ENCODE peak calls at places on chromosomes 12 and 14, in four cellular contexts. G is PC-3, S is stomach, B is omental fat pad. F is an unnamed sample.

GRCh38 chr12:38664661-38665269 is 240.6 kb downstream of the CPNE8 start:
- DNase-seq in B (no peak), S (no peak), G (peak; percentile 65), F (peak; percentile 25)

GRCh38 chr14:64910847-64911495 is 3.3 kb upstream of the CHURC1 start:
- DNase-seq in G (peak; percentile 60), S (no peak), B (no peak), F (no peak)

GRCh38 chr12:113471619-113472171 is at the start of gene LHX5:
- DNase-seq in G (no peak), B (no peak), S (no peak), F (no peak)

GRCh38 chr12:6934110-6934509 is 6.4 kb downstream of the ATN1 start:
- DNase-seq in G (no peak), S (no peak), B (no peak), F (peak; percentile 68)

GRCh38 chr14:58540693-58541092 is 97.1 kb upstream of the DACT1 start:
- DNase-seq in S (no peak), G (peak; percentile 51), B (no peak), F (no peak)

GRCh38 chr14:96162265-96162664 is 42.4 kb upstream of the BDKRB2 start:
- DNase-seq in S (peak; percentile 5), B (no peak), G (no peak), F (peak; percentile 11)

GRCh38 chr14:65277027-65277426 is 135.5 kb upstream of the FUT8 start:
- DNase-seq in B (no peak), S (no peak), G (peak; percentile 78), F (no peak)

GRCh38 chr12:108143144-108143543 is 14.1 kb downstream of the WSCD2 start:
- DNase-seq in S (no peak), G (no peak), B (no peak), F (no peak)

GRCh38 chr12:100698518-100698917 is 96.1 kb upstream of the ANO4 start:
- DNase-seq in G (peak; percentile 10), S (no peak), B (no peak), F (no peak)

GRCh38 chr12:20624718-20625117 is 70.4 kb upstream of the SLCO1C1 start:
- DNase-seq in S (no peak), G (peak; percentile 43), B (no peak), F (peak; percentile 23)

GRCh38 chr14:71220462-71220861 is 313.2 kb downstream of the PCNX1 start:
- DNase-seq in S (no peak), G (no peak), B (no peak), F (no peak)

GRCh38 chr12:94614288-94614721 is 36.1 kb downstream of the TMCC3 start:
- DNase-seq in S (no peak), G (peak; percentile 19), B (no peak), F (no peak)

GRCh38 chr12:6605425-6606330 is 1.5 kb downstream of the CHD4 start:
- DNase-seq in B (no peak), S (no peak), G (peak; percentile 51), F (peak; percentile 24)

GRCh38 chr12:50006754-50007442 is 18.4 kb downstream of the RACGAP1 start:
- DNase-seq in S (no peak), G (peak; percentile 38), B (no peak), F (no peak)

GRCh38 chr12:13124661-13125505 is 21.4 kb upstream of the GSG1 start:
- DNase-seq in B (no peak), S (no peak), G (peak; percentile 50), F (no peak)

GRCh38 chr12:106301611-106302321 is 767 bp upstream of the TCP11L2 start:
- DNase-seq in G (peak; percentile 93), B (no peak), S (peak; percentile 95), F (peak; percentile 92)

GRCh38 chr12:109487181-109488050 is 10.0 kb downstream of the UBE3B start:
- DNase-seq in G (no peak), S (no peak), B (no peak), F (no peak)

GRCh38 chr14:55285048-55285652 is 13.9 kb downstream of the FBXO34 start:
- DNase-seq in G (no peak), S (no peak), B (no peak), F (no peak)

GRCh38 chr14:106228541-106229158 is 702.3 kb downstream of the TMEM121 start:
- DNase-seq in B (no peak), S (no peak), G (no peak), F (no peak)

GRCh38 chr14:74290415-74290814 is 12.3 kb downstream of the ABCD4 start:
- DNase-seq in G (peak; percentile 51), S (no peak), B (no peak), F (no peak)

GRCh38 chr14:97459180-97459579 is 662.0 kb downstream of the VRK1 start:
- DNase-seq in B (no peak), G (no peak), S (no peak), F (no peak)

GRCh38 chr12:9751204-9752144 is 9.2 kb downstream of the CD69 start:
- DNase-seq in B (no peak), S (no peak), G (peak; percentile 53), F (no peak)

GRCh38 chr14:87102979-87103378 is 890.0 kb downstream of the GALC start:
- DNase-seq in G (no peak), S (no peak), B (no peak), F (no peak)

GRCh38 chr14:73325063-73325462 is 87.8 kb downstream of the PAPLN start:
- DNase-seq in B (no peak), G (no peak), S (no peak), F (no peak)

GRCh38 chr12:45566257-45566656 is 163.2 kb upstream of the ARID2 start:
- DNase-seq in G (no peak), B (no peak), S (no peak), F (no peak)

GRCh38 chr12:64744422-64745258 is 14.6 kb downstream of the GNS start:
- DNase-seq in G (peak; percentile 34), S (no peak), B (no peak), F (no peak)

GRCh38 chr14:53979141-53979673 is 22.6 kb upstream of the BMP4 start:
- DNase-seq in G (no peak), B (no peak), S (no peak), F (no peak)

GRCh38 chr12:104347374-104348075 is 44.0 kb downstream of the EID3 start:
- DNase-seq in G (peak; percentile 86), S (no peak), B (no peak), F (no peak)

GRCh38 chr12:103799504-103800251 is 41.4 kb downstream of the NT5DC3 start:
- DNase-seq in B (no peak), G (peak; percentile 69), S (no peak), F (peak; percentile 44)

GRCh38 chr12:106247731-106248176 is at the start of gene CKAP4:
- DNase-seq in G (peak; percentile 82), B (no peak), S (peak; percentile 83), F (peak; percentile 72)

GRCh38 chr12:56080556-56081138 is 682 bp downstream of the ERBB3 start:
- DNase-seq in G (peak; percentile 42), B (no peak), S (peak; percentile 70), F (peak; percentile 87)
- TF ChIP-seq CTCF in G (peak; percentile 35), B (no peak), S (no peak), F (no peak)

GRCh38 chr14:93788557-93789365 is 476 bp upstream of the PRIMA1 start:
- DNase-seq in S (peak; percentile 58), B (no peak), G (peak; percentile 12), F (no peak)
- TF ChIP-seq CTCF in S (peak; percentile 39), B (no peak), G (peak; percentile 26), F (no peak)

DNA sequence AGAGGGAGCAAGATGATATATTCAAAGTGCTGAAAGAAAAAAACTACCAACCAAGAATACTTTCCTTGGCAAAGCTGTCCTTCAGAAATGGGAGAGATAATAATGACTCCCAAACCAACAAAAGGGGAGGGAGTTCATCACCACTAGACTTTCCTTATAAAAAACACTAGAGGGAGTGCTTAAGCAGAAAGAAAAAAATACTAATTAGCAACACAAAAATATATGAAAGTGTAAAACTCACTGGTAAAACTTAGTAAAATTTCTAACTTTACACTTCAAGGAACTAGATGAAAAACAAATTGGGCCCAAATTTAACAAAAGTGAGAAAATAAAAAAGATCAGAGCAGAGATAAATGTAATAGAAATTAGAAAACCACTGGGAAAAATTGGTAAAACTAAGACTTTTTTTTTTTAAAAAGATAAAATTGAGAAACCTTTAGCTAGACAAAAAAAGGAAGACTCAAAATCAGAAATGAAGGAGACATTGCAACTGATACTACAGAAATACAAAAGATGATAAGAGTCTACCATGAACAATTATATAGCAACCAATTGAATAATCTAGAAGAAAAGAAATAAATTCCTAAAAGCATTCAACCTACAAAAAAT is 60.4 kb upstream of the FAR2 start:
- DNase-seq in S (no peak), B (no peak), G (peak; percentile 73), F (no peak)
- TF ChIP-seq CTCF in S (no peak), B (no peak), G (peak; percentile 98), F (peak; percentile 30)

GRCh38 chr12:43501705-43502104 is 50.3 kb downstream of the ADAMTS20 start:
- DNase-seq in G (peak; percentile 47), S (no peak), B (no peak), F (no peak)
- TF ChIP-seq CTCF in G (peak; percentile 85), S (no peak), B (no peak), F (no peak)